ENCODE peak calls at places on chromosomes 7 and 10, in four cellular contexts. I, T, U and D are unnamed samples.

GRCh38 chr7:121442845-121443244 is 46.7 kb upstream of the FAM3C start:
- DNase-seq in I (no peak), T (no peak), U (no peak), D (no peak)

GRCh38 chr7:100367676-100368613 is 5.3 kb upstream of the PILRA start:
- DNase-seq in I (no peak), T (no peak), U (no peak), D (no peak)

GRCh38 chr7:83119002-83119358 is 43.7 kb downstream of the PCLO start:
- DNase-seq in I (no peak), T (no peak), U (no peak), D (no peak)

GRCh38 chr10:133030791-133031190 is 56.9 kb upstream of the ADGRA1 start:
- DNase-seq in I (no peak), T (no peak), U (no peak), D (peak; percentile 62)

GRCh38 chr10:13665516-13666262 is 78.9 kb downstream of the PRPF18 start:
- DNase-seq in I (no peak), T (no peak), U (no peak), D (no peak)

GRCh38 chr10:26211781-26212444 is 4.7 kb upstream of the GAD2 start:
- DNase-seq in I (no peak), T (no peak), U (no peak), D (no peak)

GRCh38 chr7:127377425-127377824 is 15.1 kb downstream of the ZNF800 start:
- DNase-seq in I (no peak), T (no peak), U (no peak), D (no peak)

GRCh38 chr7:124155400-124156022 is 122.6 kb upstream of the TMEM229A start:
- DNase-seq in I (no peak), T (no peak), U (peak; percentile 3), D (no peak)

GRCh38 chr10:14602807-14603538 is 171.7 kb downstream of the FAM107B start:
- DNase-seq in I (no peak), T (no peak), U (no peak), D (peak; percentile 34)

GRCh38 chr7:117312593-117312992 is 10.3 kb downstream of the WNT2 start:
- DNase-seq in I (no peak), T (no peak), U (no peak), D (no peak)

GRCh38 chr10:46560381-46560780 is 3.9 kb upstream of the GPRIN2 start:
- DNase-seq in I (peak; percentile 11), T (no peak), U (no peak), D (no peak)

GRCh38 chr10:122152544-122152943 is 118.6 kb upstream of the BTBD16 start:
- DNase-seq in I (peak; percentile 38), T (peak; percentile 91), U (peak; percentile 67), D (no peak)

GRCh38 chr10:17682236-17682946 is 38.4 kb downstream of the STAM start:
- DNase-seq in I (no peak), T (no peak), U (no peak), D (no peak)

GRCh38 chr7:28723336-28723735 is 234.8 kb downstream of the TRIL start:
- DNase-seq in I (no peak), T (no peak), U (no peak), D (no peak)

GRCh38 chr7:130912910-130913720 is 179.1 kb upstream of the KLF14 start:
- DNase-seq in I (peak; percentile 89), T (no peak), U (peak; percentile 99), D (no peak)

GRCh38 chr10:78892383-78893191 is 176.2 kb upstream of the ZMIZ1 start:
- DNase-seq in I (no peak), T (no peak), U (peak; percentile 8), D (no peak)

GRCh38 chr10:11397980-11398580 is 213.4 kb downstream of the USP6NL start:
- DNase-seq in I (no peak), T (no peak), U (peak; percentile 63), D (no peak)

GRCh38 chr10:122911889-122912484 is 1.6 kb downstream of the FAM24A start:
- DNase-seq in I (peak; percentile 31), T (no peak), U (peak; percentile 44), D (peak; percentile 43)

GRCh38 chr7:100088621-100089457 is at the start of gene COPS6:
- DNase-seq in I (peak; percentile 82), T (peak; percentile 89), U (peak; percentile 75), D (peak; percentile 91)

GRCh38 chr7:30970594-30971094 is 6.9 kb downstream of the GHRHR start:
- DNase-seq in I (no peak), T (no peak), U (no peak), D (no peak)

GRCh38 chr10:101839421-101840063 is 4.1 kb downstream of the KCNIP2 start:
- DNase-seq in I (no peak), T (peak; percentile 67), U (no peak), D (no peak)

GRCh38 chr10:114507449-114507848 is 103.1 kb upstream of the AFAP1L2 start:
- DNase-seq in I (no peak), T (no peak), U (peak; percentile 53), D (peak; percentile 48)

GRCh38 chr7:149776848-149777407 is 3.5 kb upstream of the ZNF467 start:
- DNase-seq in I (peak; percentile 64), T (no peak), U (no peak), D (no peak)

GRCh38 chr7:28358423-28358868 is 53.9 kb upstream of the CREB5 start:
- DNase-seq in I (no peak), T (no peak), U (peak; percentile 99), D (no peak)

GRCh38 chr10:22460101-22460500 is 114.8 kb downstream of the SPAG6 start:
- DNase-seq in I (no peak), T (no peak), U (no peak), D (no peak)

GRCh38 chr10:69139961-69140360 is 16.0 kb downstream of the VPS26A start:
- DNase-seq in I (peak; percentile 58), T (no peak), U (no peak), D (no peak)

GRCh38 chr10:131081386-131081785 is 230.1 kb downstream of the TCERG1L start:
- DNase-seq in I (no peak), T (no peak), U (no peak), D (no peak)

GRCh38 chr10:12617205-12618175 is 268.1 kb downstream of the CAMK1D start:
- DNase-seq in I (no peak), T (no peak), U (peak; percentile 41), D (no peak)

GRCh38 chr7:126957443-126957842 is 295.3 kb downstream of the GRM8 start:
- DNase-seq in I (no peak), T (no peak), U (no peak), D (no peak)

GRCh38 chr7:107463139-107464078 is 6.4 kb upstream of the GPR22 start:
- DNase-seq in I (peak; percentile 51), T (peak; percentile 69), U (peak; percentile 64), D (no peak)
- TF ChIP-seq CTCF in I (peak; percentile 78), T (peak; percentile 72), U (peak; percentile 87), D (peak; percentile 13)

GRCh38 chr7:4468320-4469102 is 213.6 kb upstream of the FOXK1 start:
- DNase-seq in I (no peak), T (no peak), U (no peak), D (no peak)

GRCh38 chr7:4470246-4470645 is 211.8 kb upstream of the FOXK1 start:
- DNase-seq in I (no peak), T (no peak), U (no peak), D (no peak)

DNA sequence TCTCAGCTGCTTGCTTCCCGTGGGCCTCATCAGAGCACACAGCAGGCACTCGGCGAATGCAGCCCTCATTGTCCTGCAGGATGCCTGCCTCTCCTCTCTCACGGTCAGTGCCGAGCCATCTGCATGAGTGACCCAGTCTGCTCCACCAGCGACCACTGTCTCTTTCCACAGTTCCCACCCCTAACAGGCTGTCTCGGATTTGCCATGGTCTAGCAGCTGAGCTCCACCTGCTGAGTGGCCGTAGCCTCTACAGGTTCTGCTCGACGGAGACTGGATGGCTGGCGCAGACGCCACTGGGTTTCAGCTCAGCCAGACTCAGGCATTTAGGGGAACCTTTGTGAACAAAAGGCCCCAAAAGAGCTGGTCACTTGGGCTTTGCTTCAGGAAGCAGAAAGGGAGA is 209.4 kb upstream of the FOXK1 start:
- DNase-seq in I (no peak), T (no peak), U (no peak), D (no peak)
- TF ChIP-seq CTCF in I (no peak), T (no peak), U (no peak), D (no peak)

GRCh38 chr10:72375173-72375572 is 20.5 kb upstream of the DNAJB12 start:
- DNase-seq in I (no peak), T (no peak), U (peak; percentile 41), D (no peak)
- TF ChIP-seq CTCF in I (no peak), T (no peak), U (no peak), D (no peak)

DNA sequence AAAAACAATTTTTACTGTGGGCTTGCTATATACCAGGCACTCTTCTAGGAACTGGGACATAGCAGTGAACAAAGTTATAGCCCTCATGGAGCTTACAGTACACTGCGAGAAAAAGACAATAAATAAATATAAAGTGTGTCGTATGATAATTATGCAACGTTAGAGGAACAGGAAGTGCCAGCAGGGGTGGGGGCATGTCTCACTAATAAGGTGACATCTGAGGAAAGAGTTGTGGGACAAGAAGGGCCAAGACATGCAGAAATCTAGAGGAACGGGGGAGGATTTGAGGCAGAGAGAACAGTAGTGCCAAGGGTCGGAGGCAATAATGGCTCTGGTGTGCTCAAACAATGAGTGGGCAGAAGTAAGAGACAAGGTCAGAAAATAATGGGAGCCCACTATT is 52.8 kb downstream of the LMBR1 start:
- DNase-seq in I (no peak), T (no peak), U (no peak), D (no peak)
- TF ChIP-seq CTCF in I (no peak), T (no peak), U (no peak), D (no peak)

GRCh38 chr10:110919971-110920881 is 822 bp downstream of the SHOC2 start:
- DNase-seq in I (peak; percentile 39), T (peak; percentile 52), U (peak; percentile 34), D (peak; percentile 47)

GRCh38 chr10:110918633-110919348 is at the start of gene BBIP1:
- DNase-seq in I (peak; percentile 96), T (peak; percentile 87), U (peak; percentile 100), D (no peak)

GRCh38 chr10:110919349-110919931 is at the start of gene SHOC2:
- DNase-seq in I (peak; percentile 100), T (peak; percentile 99), U (no peak), D (peak; percentile 97)

GRCh38 chr10:110916554-110917346 is 2.2 kb downstream of the BBIP1 start:
- DNase-seq in I (no peak), T (no peak), U (peak; percentile 92), D (no peak)

DNA sequence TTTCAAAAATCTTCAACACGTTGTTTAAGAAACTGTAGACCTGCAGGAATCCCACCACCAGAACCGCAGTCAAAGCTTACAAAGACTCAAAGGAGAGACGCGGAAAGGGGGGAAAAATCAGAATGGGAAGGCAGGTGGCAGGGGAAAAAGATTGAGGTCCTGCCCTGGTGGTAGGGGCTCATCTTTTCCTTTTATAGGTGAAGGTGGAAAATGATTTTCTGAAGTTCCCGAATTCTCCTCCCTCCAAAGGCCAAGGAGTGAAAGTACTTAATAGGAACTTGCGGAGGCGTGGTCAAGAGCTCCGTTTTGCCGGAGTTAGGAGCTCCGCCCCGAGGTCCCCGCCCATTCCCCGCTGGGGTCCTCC is 729 bp downstream of the BBIP1 start:
- DNase-seq in I (no peak), T (no peak), U (peak; percentile 96), D (peak; percentile 92)
- TF ChIP-seq CTCF in I (no peak), T (no peak), U (no peak), D (no peak)

GRCh38 chr7:35508623-35509400 is 186.1 kb downstream of the HERPUD2 start:
- DNase-seq in I (no peak), T (no peak), U (no peak), D (no peak)
- TF ChIP-seq CTCF in I (no peak), T (no peak), U (no peak), D (no peak)